ENCODE peak calls at places on chromosomes 4 and X, in ten cellular contexts. One of them, this sample, is unnamed.

GRCh38 chr4:57078685-57079521 is 31.3 kb downstream of the IGFBP7 start:
- DNase-seq in nephron progenitor cell: peak
- DNase-seq in effector CD8-positive, alpha-beta T cell: no peak
- DNase-seq in LoVo: no peak
- DNase-seq in activated CD4-positive, alpha-beta memory T cell treated with anti-CD3 and anti-CD28 coated beads for 36 hours: no peak
- DNase-seq in left colon: no peak
- DNase-seq in NCI-H1105: peak
- DNase-seq in thyroid gland: peak
- DNase-seq in stimulated activated CD4-positive, alpha-beta T cell treated with anti-CD3 and anti-CD28 coated beads, Interleukin-12 subunit alpha, Interleukin-12 subunit beta, amount 100 ng/mL, for 4 hours: no peak
- DNase-seq in activated CD8-positive, alpha-beta memory T cell treated with anti-CD3 and anti-CD28 coated beads, Interleukin-2, amount 50 U/mL, for 48 hours: no peak
- DNase-seq in this sample: no peak

GRCh38 chr4:53313510-53313909 is 52.4 kb downstream of the SCFD2 start:
- DNase-seq in nephron progenitor cell: no peak
- DNase-seq in effector CD8-positive, alpha-beta T cell: no peak
- DNase-seq in LoVo: no peak
- DNase-seq in activated CD4-positive, alpha-beta memory T cell treated with anti-CD3 and anti-CD28 coated beads for 36 hours: no peak
- DNase-seq in left colon: no peak
- DNase-seq in NCI-H1105: no peak
- DNase-seq in thyroid gland: no peak
- DNase-seq in stimulated activated CD4-positive, alpha-beta T cell treated with anti-CD3 and anti-CD28 coated beads, Interleukin-12 subunit alpha, Interleukin-12 subunit beta, amount 100 ng/mL, for 4 hours: no peak
- DNase-seq in activated CD8-positive, alpha-beta memory T cell treated with anti-CD3 and anti-CD28 coated beads, Interleukin-2, amount 50 U/mL, for 48 hours: no peak
- DNase-seq in this sample: peak

GRCh38 chr4:30429813-30430466 is 290.2 kb upstream of the PCDH7 start:
- DNase-seq in nephron progenitor cell: no peak
- DNase-seq in effector CD8-positive, alpha-beta T cell: no peak
- DNase-seq in LoVo: no peak
- DNase-seq in activated CD4-positive, alpha-beta memory T cell treated with anti-CD3 and anti-CD28 coated beads for 36 hours: no peak
- DNase-seq in left colon: no peak
- DNase-seq in NCI-H1105: no peak
- DNase-seq in thyroid gland: no peak
- DNase-seq in stimulated activated CD4-positive, alpha-beta T cell treated with anti-CD3 and anti-CD28 coated beads, Interleukin-12 subunit alpha, Interleukin-12 subunit beta, amount 100 ng/mL, for 4 hours: no peak
- DNase-seq in activated CD8-positive, alpha-beta memory T cell treated with anti-CD3 and anti-CD28 coated beads, Interleukin-2, amount 50 U/mL, for 48 hours: no peak
- DNase-seq in this sample: no peak

GRCh38 chrX:19728083-19728648 is 159.2 kb downstream of the SH3KBP1 start:
- DNase-seq in nephron progenitor cell: no peak
- DNase-seq in effector CD8-positive, alpha-beta T cell: no peak
- DNase-seq in LoVo: no peak
- DNase-seq in activated CD4-positive, alpha-beta memory T cell treated with anti-CD3 and anti-CD28 coated beads for 36 hours: no peak
- DNase-seq in left colon: no peak
- DNase-seq in NCI-H1105: no peak
- DNase-seq in thyroid gland: no peak
- DNase-seq in stimulated activated CD4-positive, alpha-beta T cell treated with anti-CD3 and anti-CD28 coated beads, Interleukin-12 subunit alpha, Interleukin-12 subunit beta, amount 100 ng/mL, for 4 hours: no peak
- DNase-seq in activated CD8-positive, alpha-beta memory T cell treated with anti-CD3 and anti-CD28 coated beads, Interleukin-2, amount 50 U/mL, for 48 hours: no peak
- DNase-seq in this sample: no peak

GRCh38 chr4:21986312-21986711 is 37.7 kb upstream of the KCNIP4 start:
- DNase-seq in nephron progenitor cell: no peak
- DNase-seq in effector CD8-positive, alpha-beta T cell: no peak
- DNase-seq in LoVo: no peak
- DNase-seq in activated CD4-positive, alpha-beta memory T cell treated with anti-CD3 and anti-CD28 coated beads for 36 hours: no peak
- DNase-seq in left colon: no peak
- DNase-seq in NCI-H1105: no peak
- DNase-seq in thyroid gland: no peak
- DNase-seq in stimulated activated CD4-positive, alpha-beta T cell treated with anti-CD3 and anti-CD28 coated beads, Interleukin-12 subunit alpha, Interleukin-12 subunit beta, amount 100 ng/mL, for 4 hours: no peak
- DNase-seq in activated CD8-positive, alpha-beta memory T cell treated with anti-CD3 and anti-CD28 coated beads, Interleukin-2, amount 50 U/mL, for 48 hours: no peak
- DNase-seq in this sample: no peak

GRCh38 chrX:118502121-118502794 is 6.6 kb downstream of the DOCK11 start:
- DNase-seq in nephron progenitor cell: no peak
- DNase-seq in effector CD8-positive, alpha-beta T cell: no peak
- DNase-seq in LoVo: no peak
- DNase-seq in activated CD4-positive, alpha-beta memory T cell treated with anti-CD3 and anti-CD28 coated beads for 36 hours: no peak
- DNase-seq in left colon: no peak
- DNase-seq in NCI-H1105: no peak
- DNase-seq in thyroid gland: no peak
- DNase-seq in stimulated activated CD4-positive, alpha-beta T cell treated with anti-CD3 and anti-CD28 coated beads, Interleukin-12 subunit alpha, Interleukin-12 subunit beta, amount 100 ng/mL, for 4 hours: no peak
- DNase-seq in activated CD8-positive, alpha-beta memory T cell treated with anti-CD3 and anti-CD28 coated beads, Interleukin-2, amount 50 U/mL, for 48 hours: no peak
- DNase-seq in this sample: no peak

GRCh38 chrX:24125028-24125612 is 24.4 kb upstream of the ZFX start:
- DNase-seq in nephron progenitor cell: no peak
- DNase-seq in effector CD8-positive, alpha-beta T cell: no peak
- DNase-seq in LoVo: no peak
- DNase-seq in activated CD4-positive, alpha-beta memory T cell treated with anti-CD3 and anti-CD28 coated beads for 36 hours: no peak
- DNase-seq in left colon: no peak
- DNase-seq in NCI-H1105: no peak
- DNase-seq in thyroid gland: no peak
- DNase-seq in stimulated activated CD4-positive, alpha-beta T cell treated with anti-CD3 and anti-CD28 coated beads, Interleukin-12 subunit alpha, Interleukin-12 subunit beta, amount 100 ng/mL, for 4 hours: no peak
- DNase-seq in activated CD8-positive, alpha-beta memory T cell treated with anti-CD3 and anti-CD28 coated beads, Interleukin-2, amount 50 U/mL, for 48 hours: no peak
- DNase-seq in this sample: no peak

GRCh38 chr4:14478504-14478903 is 523.8 kb upstream of the CPEB2 start:
- DNase-seq in nephron progenitor cell: no peak
- DNase-seq in effector CD8-positive, alpha-beta T cell: no peak
- DNase-seq in LoVo: no peak
- DNase-seq in activated CD4-positive, alpha-beta memory T cell treated with anti-CD3 and anti-CD28 coated beads for 36 hours: no peak
- DNase-seq in left colon: no peak
- DNase-seq in NCI-H1105: no peak
- DNase-seq in thyroid gland: no peak
- DNase-seq in stimulated activated CD4-positive, alpha-beta T cell treated with anti-CD3 and anti-CD28 coated beads, Interleukin-12 subunit alpha, Interleukin-12 subunit beta, amount 100 ng/mL, for 4 hours: no peak
- DNase-seq in activated CD8-positive, alpha-beta memory T cell treated with anti-CD3 and anti-CD28 coated beads, Interleukin-2, amount 50 U/mL, for 48 hours: no peak
- DNase-seq in this sample: no peak

GRCh38 chr4:48196758-48197504 is 62.9 kb upstream of the TXK start:
- DNase-seq in nephron progenitor cell: no peak
- DNase-seq in effector CD8-positive, alpha-beta T cell: no peak
- DNase-seq in LoVo: no peak
- DNase-seq in activated CD4-positive, alpha-beta memory T cell treated with anti-CD3 and anti-CD28 coated beads for 36 hours: no peak
- DNase-seq in left colon: no peak
- DNase-seq in NCI-H1105: no peak
- DNase-seq in thyroid gland: no peak
- DNase-seq in stimulated activated CD4-positive, alpha-beta T cell treated with anti-CD3 and anti-CD28 coated beads, Interleukin-12 subunit alpha, Interleukin-12 subunit beta, amount 100 ng/mL, for 4 hours: no peak
- DNase-seq in activated CD8-positive, alpha-beta memory T cell treated with anti-CD3 and anti-CD28 coated beads, Interleukin-2, amount 50 U/mL, for 48 hours: no peak
- DNase-seq in this sample: no peak

GRCh38 chr4:1592179-1593037 is 91.7 kb downstream of the FAM53A start:
- DNase-seq in nephron progenitor cell: no peak
- DNase-seq in effector CD8-positive, alpha-beta T cell: no peak
- DNase-seq in LoVo: no peak
- DNase-seq in activated CD4-positive, alpha-beta memory T cell treated with anti-CD3 and anti-CD28 coated beads for 36 hours: no peak
- DNase-seq in left colon: peak
- DNase-seq in NCI-H1105: no peak
- DNase-seq in thyroid gland: no peak
- DNase-seq in stimulated activated CD4-positive, alpha-beta T cell treated with anti-CD3 and anti-CD28 coated beads, Interleukin-12 subunit alpha, Interleukin-12 subunit beta, amount 100 ng/mL, for 4 hours: no peak
- DNase-seq in activated CD8-positive, alpha-beta memory T cell treated with anti-CD3 and anti-CD28 coated beads, Interleukin-2, amount 50 U/mL, for 48 hours: no peak
- DNase-seq in this sample: no peak

GRCh38 chr4:166482755-166483154 is 609.7 kb downstream of the TLL1 start:
- DNase-seq in nephron progenitor cell: no peak
- DNase-seq in effector CD8-positive, alpha-beta T cell: no peak
- DNase-seq in LoVo: no peak
- DNase-seq in activated CD4-positive, alpha-beta memory T cell treated with anti-CD3 and anti-CD28 coated beads for 36 hours: no peak
- DNase-seq in left colon: no peak
- DNase-seq in NCI-H1105: no peak
- DNase-seq in thyroid gland: no peak
- DNase-seq in stimulated activated CD4-positive, alpha-beta T cell treated with anti-CD3 and anti-CD28 coated beads, Interleukin-12 subunit alpha, Interleukin-12 subunit beta, amount 100 ng/mL, for 4 hours: no peak
- DNase-seq in activated CD8-positive, alpha-beta memory T cell treated with anti-CD3 and anti-CD28 coated beads, Interleukin-2, amount 50 U/mL, for 48 hours: no peak
- DNase-seq in this sample: no peak

GRCh38 chrX:50691820-50692219 is 122.2 kb downstream of the SHROOM4 start:
- DNase-seq in nephron progenitor cell: peak
- DNase-seq in effector CD8-positive, alpha-beta T cell: no peak
- DNase-seq in LoVo: peak
- DNase-seq in activated CD4-positive, alpha-beta memory T cell treated with anti-CD3 and anti-CD28 coated beads for 36 hours: peak
- DNase-seq in left colon: no peak
- DNase-seq in NCI-H1105: peak
- DNase-seq in thyroid gland: no peak
- DNase-seq in stimulated activated CD4-positive, alpha-beta T cell treated with anti-CD3 and anti-CD28 coated beads, Interleukin-12 subunit alpha, Interleukin-12 subunit beta, amount 100 ng/mL, for 4 hours: no peak
- DNase-seq in activated CD8-positive, alpha-beta memory T cell treated with anti-CD3 and anti-CD28 coated beads, Interleukin-2, amount 50 U/mL, for 48 hours: no peak
- DNase-seq in this sample: peak

GRCh38 chr4:23105759-23106370 is 413.1 kb downstream of the GBA3 start:
- DNase-seq in nephron progenitor cell: no peak
- DNase-seq in effector CD8-positive, alpha-beta T cell: no peak
- DNase-seq in LoVo: no peak
- DNase-seq in activated CD4-positive, alpha-beta memory T cell treated with anti-CD3 and anti-CD28 coated beads for 36 hours: no peak
- DNase-seq in left colon: no peak
- DNase-seq in NCI-H1105: no peak
- DNase-seq in thyroid gland: no peak
- DNase-seq in stimulated activated CD4-positive, alpha-beta T cell treated with anti-CD3 and anti-CD28 coated beads, Interleukin-12 subunit alpha, Interleukin-12 subunit beta, amount 100 ng/mL, for 4 hours: no peak
- DNase-seq in activated CD8-positive, alpha-beta memory T cell treated with anti-CD3 and anti-CD28 coated beads, Interleukin-2, amount 50 U/mL, for 48 hours: no peak
- DNase-seq in this sample: no peak

GRCh38 chr4:163679189-163679588 is 184.7 kb downstream of the TMA16 start:
- DNase-seq in nephron progenitor cell: no peak
- DNase-seq in effector CD8-positive, alpha-beta T cell: no peak
- DNase-seq in LoVo: peak
- DNase-seq in activated CD4-positive, alpha-beta memory T cell treated with anti-CD3 and anti-CD28 coated beads for 36 hours: no peak
- DNase-seq in left colon: no peak
- DNase-seq in NCI-H1105: no peak
- DNase-seq in thyroid gland: no peak
- DNase-seq in stimulated activated CD4-positive, alpha-beta T cell treated with anti-CD3 and anti-CD28 coated beads, Interleukin-12 subunit alpha, Interleukin-12 subunit beta, amount 100 ng/mL, for 4 hours: no peak
- DNase-seq in activated CD8-positive, alpha-beta memory T cell treated with anti-CD3 and anti-CD28 coated beads, Interleukin-2, amount 50 U/mL, for 48 hours: no peak
- DNase-seq in this sample: peak

GRCh38 chr4:5220028-5220427 is 168.7 kb downstream of the STK32B start:
- DNase-seq in nephron progenitor cell: peak
- DNase-seq in effector CD8-positive, alpha-beta T cell: no peak
- DNase-seq in LoVo: no peak
- DNase-seq in activated CD4-positive, alpha-beta memory T cell treated with anti-CD3 and anti-CD28 coated beads for 36 hours: no peak
- DNase-seq in left colon: no peak
- DNase-seq in NCI-H1105: no peak
- DNase-seq in thyroid gland: no peak
- DNase-seq in stimulated activated CD4-positive, alpha-beta T cell treated with anti-CD3 and anti-CD28 coated beads, Interleukin-12 subunit alpha, Interleukin-12 subunit beta, amount 100 ng/mL, for 4 hours: no peak
- DNase-seq in activated CD8-positive, alpha-beta memory T cell treated with anti-CD3 and anti-CD28 coated beads, Interleukin-2, amount 50 U/mL, for 48 hours: no peak
- DNase-seq in this sample: peak

GRCh38 chr4:128572778-128573241 is 236.7 kb upstream of the JADE1 start:
- DNase-seq in nephron progenitor cell: no peak
- DNase-seq in effector CD8-positive, alpha-beta T cell: no peak
- DNase-seq in LoVo: no peak
- DNase-seq in activated CD4-positive, alpha-beta memory T cell treated with anti-CD3 and anti-CD28 coated beads for 36 hours: no peak
- DNase-seq in left colon: no peak
- DNase-seq in NCI-H1105: no peak
- DNase-seq in thyroid gland: no peak
- DNase-seq in stimulated activated CD4-positive, alpha-beta T cell treated with anti-CD3 and anti-CD28 coated beads, Interleukin-12 subunit alpha, Interleukin-12 subunit beta, amount 100 ng/mL, for 4 hours: no peak
- DNase-seq in activated CD8-positive, alpha-beta memory T cell treated with anti-CD3 and anti-CD28 coated beads, Interleukin-2, amount 50 U/mL, for 48 hours: no peak
- DNase-seq in this sample: peak

GRCh38 chr4:7595883-7596535 is 161.3 kb upstream of the PSAPL1 start:
- DNase-seq in nephron progenitor cell: no peak
- DNase-seq in effector CD8-positive, alpha-beta T cell: no peak
- DNase-seq in LoVo: no peak
- DNase-seq in activated CD4-positive, alpha-beta memory T cell treated with anti-CD3 and anti-CD28 coated beads for 36 hours: no peak
- DNase-seq in left colon: no peak
- DNase-seq in NCI-H1105: no peak
- DNase-seq in thyroid gland: no peak
- DNase-seq in stimulated activated CD4-positive, alpha-beta T cell treated with anti-CD3 and anti-CD28 coated beads, Interleukin-12 subunit alpha, Interleukin-12 subunit beta, amount 100 ng/mL, for 4 hours: no peak
- DNase-seq in activated CD8-positive, alpha-beta memory T cell treated with anti-CD3 and anti-CD28 coated beads, Interleukin-2, amount 50 U/mL, for 48 hours: no peak
- DNase-seq in this sample: no peak

GRCh38 chrX:17164079-17164478 is 210.9 kb upstream of the NHS start:
- DNase-seq in nephron progenitor cell: no peak
- DNase-seq in effector CD8-positive, alpha-beta T cell: no peak
- DNase-seq in LoVo: no peak
- DNase-seq in activated CD4-positive, alpha-beta memory T cell treated with anti-CD3 and anti-CD28 coated beads for 36 hours: no peak
- DNase-seq in left colon: no peak
- DNase-seq in NCI-H1105: no peak
- DNase-seq in thyroid gland: no peak
- DNase-seq in stimulated activated CD4-positive, alpha-beta T cell treated with anti-CD3 and anti-CD28 coated beads, Interleukin-12 subunit alpha, Interleukin-12 subunit beta, amount 100 ng/mL, for 4 hours: no peak
- DNase-seq in activated CD8-positive, alpha-beta memory T cell treated with anti-CD3 and anti-CD28 coated beads, Interleukin-2, amount 50 U/mL, for 48 hours: no peak
- DNase-seq in this sample: no peak

GRCh38 chr4:156388826-156389225 is 435.2 kb upstream of the CTSO start:
- DNase-seq in nephron progenitor cell: no peak
- DNase-seq in effector CD8-positive, alpha-beta T cell: no peak
- DNase-seq in LoVo: no peak
- DNase-seq in activated CD4-positive, alpha-beta memory T cell treated with anti-CD3 and anti-CD28 coated beads for 36 hours: no peak
- DNase-seq in left colon: no peak
- DNase-seq in NCI-H1105: no peak
- DNase-seq in thyroid gland: no peak
- DNase-seq in stimulated activated CD4-positive, alpha-beta T cell treated with anti-CD3 and anti-CD28 coated beads, Interleukin-12 subunit alpha, Interleukin-12 subunit beta, amount 100 ng/mL, for 4 hours: no peak
- DNase-seq in activated CD8-positive, alpha-beta memory T cell treated with anti-CD3 and anti-CD28 coated beads, Interleukin-2, amount 50 U/mL, for 48 hours: no peak
- DNase-seq in this sample: no peak

GRCh38 chr4:17173300-17173699 is 274.9 kb upstream of the LDB2 start:
- DNase-seq in nephron progenitor cell: peak
- DNase-seq in effector CD8-positive, alpha-beta T cell: no peak
- DNase-seq in LoVo: no peak
- DNase-seq in activated CD4-positive, alpha-beta memory T cell treated with anti-CD3 and anti-CD28 coated beads for 36 hours: no peak
- DNase-seq in left colon: no peak
- DNase-seq in NCI-H1105: no peak
- DNase-seq in thyroid gland: peak
- DNase-seq in stimulated activated CD4-positive, alpha-beta T cell treated with anti-CD3 and anti-CD28 coated beads, Interleukin-12 subunit alpha, Interleukin-12 subunit beta, amount 100 ng/mL, for 4 hours: no peak
- DNase-seq in activated CD8-positive, alpha-beta memory T cell treated with anti-CD3 and anti-CD28 coated beads, Interleukin-2, amount 50 U/mL, for 48 hours: no peak
- DNase-seq in this sample: no peak

GRCh38 chrX:70132244-70132643 is 1.0 kb upstream of the IGBP1 start:
- DNase-seq in nephron progenitor cell: no peak
- DNase-seq in effector CD8-positive, alpha-beta T cell: no peak
- DNase-seq in LoVo: no peak
- DNase-seq in activated CD4-positive, alpha-beta memory T cell treated with anti-CD3 and anti-CD28 coated beads for 36 hours: no peak
- DNase-seq in left colon: no peak
- DNase-seq in NCI-H1105: no peak
- DNase-seq in thyroid gland: no peak
- DNase-seq in stimulated activated CD4-positive, alpha-beta T cell treated with anti-CD3 and anti-CD28 coated beads, Interleukin-12 subunit alpha, Interleukin-12 subunit beta, amount 100 ng/mL, for 4 hours: no peak
- DNase-seq in activated CD8-positive, alpha-beta memory T cell treated with anti-CD3 and anti-CD28 coated beads, Interleukin-2, amount 50 U/mL, for 48 hours: no peak
- DNase-seq in this sample: peak

GRCh38 chr4:6268650-6269399 is 825 bp upstream of the WFS1 start:
- DNase-seq in nephron progenitor cell: no peak
- DNase-seq in effector CD8-positive, alpha-beta T cell: no peak
- DNase-seq in LoVo: no peak
- DNase-seq in activated CD4-positive, alpha-beta memory T cell treated with anti-CD3 and anti-CD28 coated beads for 36 hours: no peak
- DNase-seq in left colon: no peak
- DNase-seq in NCI-H1105: no peak
- DNase-seq in thyroid gland: no peak
- DNase-seq in stimulated activated CD4-positive, alpha-beta T cell treated with anti-CD3 and anti-CD28 coated beads, Interleukin-12 subunit alpha, Interleukin-12 subunit beta, amount 100 ng/mL, for 4 hours: no peak
- DNase-seq in activated CD8-positive, alpha-beta memory T cell treated with anti-CD3 and anti-CD28 coated beads, Interleukin-2, amount 50 U/mL, for 48 hours: no peak
- DNase-seq in this sample: peak